ENCODE peak calls at places on chromosomes 2 and 18, in ten cellular contexts. One of them, this sample, is unnamed.

GRCh38 chr18:45619062-45619825 is 4.0 kb downstream of the SLC14A2 start:
- DNase-seq in fibroblast of lung: peak
- DNase-seq in gastrocnemius medialis: no peak
- DNase-seq in nucleus accumbens: peak
- DNase-seq in Panc1: no peak
- DNase-seq in mammary epithelial cell: no peak
- DNase-seq in Ammon's horn: peak
- DNase-seq in stimulated activated CD4-positive, alpha-beta T cell treated with anti-CD3 and anti-CD28 coated beads, Interleukin-4, amount 100 ng/mL, for 1 hour: no peak
- DNase-seq in D721Med: no peak
- DNase-seq in NAMALWA: no peak
- DNase-seq in this sample: peak

GRCh38 chr2:119426801-119427395 is 4.8 kb upstream of the TMEM37 start:
- DNase-seq in stimulated activated CD4-positive, alpha-beta T cell treated with anti-CD3 and anti-CD28 coated beads, Interleukin-4, amount 100 ng/mL, for 1 hour: no peak
- DNase-seq in fibroblast of lung: peak
- DNase-seq in D721Med: no peak
- DNase-seq in Ammon's horn: no peak
- DNase-seq in gastrocnemius medialis: peak
- DNase-seq in mammary epithelial cell: no peak
- DNase-seq in Panc1: no peak
- DNase-seq in NAMALWA: no peak
- DNase-seq in nucleus accumbens: no peak
- DNase-seq in this sample: no peak

GRCh38 chr18:48479531-48479930 is 59.3 kb upstream of the CTIF start:
- DNase-seq in fibroblast of lung: no peak
- DNase-seq in Ammon's horn: no peak
- DNase-seq in gastrocnemius medialis: no peak
- DNase-seq in D721Med: no peak
- DNase-seq in stimulated activated CD4-positive, alpha-beta T cell treated with anti-CD3 and anti-CD28 coated beads, Interleukin-4, amount 100 ng/mL, for 1 hour: no peak
- DNase-seq in NAMALWA: no peak
- DNase-seq in mammary epithelial cell: no peak
- DNase-seq in nucleus accumbens: no peak
- DNase-seq in Panc1: no peak
- DNase-seq in this sample: no peak

GRCh38 chr2:128981353-128981752 is 662.7 kb upstream of the HS6ST1 start:
- DNase-seq in NAMALWA: no peak
- DNase-seq in mammary epithelial cell: no peak
- DNase-seq in gastrocnemius medialis: no peak
- DNase-seq in D721Med: no peak
- DNase-seq in fibroblast of lung: no peak
- DNase-seq in Ammon's horn: no peak
- DNase-seq in nucleus accumbens: no peak
- DNase-seq in Panc1: no peak
- DNase-seq in stimulated activated CD4-positive, alpha-beta T cell treated with anti-CD3 and anti-CD28 coated beads, Interleukin-4, amount 100 ng/mL, for 1 hour: no peak
- DNase-seq in this sample: no peak

GRCh38 chr2:200702646-200703118 is 109.0 kb upstream of the BZW1 start:
- DNase-seq in fibroblast of lung: no peak
- DNase-seq in nucleus accumbens: no peak
- DNase-seq in mammary epithelial cell: peak
- DNase-seq in Ammon's horn: no peak
- DNase-seq in D721Med: no peak
- DNase-seq in NAMALWA: peak
- DNase-seq in Panc1: no peak
- DNase-seq in stimulated activated CD4-positive, alpha-beta T cell treated with anti-CD3 and anti-CD28 coated beads, Interleukin-4, amount 100 ng/mL, for 1 hour: peak
- DNase-seq in gastrocnemius medialis: no peak
- DNase-seq in this sample: no peak

GRCh38 chr2:50491541-50492114 is 540.3 kb downstream of the NRXN1 start:
- DNase-seq in Panc1: peak
- DNase-seq in gastrocnemius medialis: no peak
- DNase-seq in nucleus accumbens: no peak
- DNase-seq in mammary epithelial cell: peak
- DNase-seq in NAMALWA: peak
- DNase-seq in stimulated activated CD4-positive, alpha-beta T cell treated with anti-CD3 and anti-CD28 coated beads, Interleukin-4, amount 100 ng/mL, for 1 hour: no peak
- DNase-seq in D721Med: no peak
- DNase-seq in fibroblast of lung: peak
- DNase-seq in Ammon's horn: peak
- DNase-seq in this sample: peak

GRCh38 chr2:240589850-240590525 is 3.5 kb downstream of the CAPN10 start:
- DNase-seq in gastrocnemius medialis: no peak
- DNase-seq in stimulated activated CD4-positive, alpha-beta T cell treated with anti-CD3 and anti-CD28 coated beads, Interleukin-4, amount 100 ng/mL, for 1 hour: no peak
- DNase-seq in Panc1: no peak
- DNase-seq in NAMALWA: no peak
- DNase-seq in D721Med: no peak
- DNase-seq in mammary epithelial cell: no peak
- DNase-seq in fibroblast of lung: no peak
- DNase-seq in nucleus accumbens: no peak
- DNase-seq in Ammon's horn: no peak
- DNase-seq in this sample: no peak

GRCh38 chr18:58526425-58527115 is 102.3 kb downstream of the ALPK2 start:
- DNase-seq in fibroblast of lung: no peak
- DNase-seq in mammary epithelial cell: no peak
- DNase-seq in NAMALWA: peak
- DNase-seq in nucleus accumbens: no peak
- DNase-seq in Panc1: no peak
- DNase-seq in gastrocnemius medialis: no peak
- DNase-seq in stimulated activated CD4-positive, alpha-beta T cell treated with anti-CD3 and anti-CD28 coated beads, Interleukin-4, amount 100 ng/mL, for 1 hour: no peak
- DNase-seq in Ammon's horn: no peak
- DNase-seq in D721Med: no peak
- DNase-seq in this sample: no peak

GRCh38 chr2:36403675-36404230 is 48.2 kb downstream of the CRIM1 start:
- DNase-seq in mammary epithelial cell: peak
- DNase-seq in Ammon's horn: no peak
- DNase-seq in nucleus accumbens: no peak
- DNase-seq in gastrocnemius medialis: no peak
- DNase-seq in stimulated activated CD4-positive, alpha-beta T cell treated with anti-CD3 and anti-CD28 coated beads, Interleukin-4, amount 100 ng/mL, for 1 hour: no peak
- DNase-seq in fibroblast of lung: peak
- DNase-seq in NAMALWA: no peak
- DNase-seq in Panc1: peak
- DNase-seq in D721Med: no peak
- DNase-seq in this sample: no peak

GRCh38 chr2:187461294-187462261 is 13.5 kb upstream of the CALCRL start:
- DNase-seq in gastrocnemius medialis: no peak
- DNase-seq in nucleus accumbens: no peak
- DNase-seq in stimulated activated CD4-positive, alpha-beta T cell treated with anti-CD3 and anti-CD28 coated beads, Interleukin-4, amount 100 ng/mL, for 1 hour: no peak
- DNase-seq in D721Med: no peak
- DNase-seq in NAMALWA: no peak
- DNase-seq in Panc1: no peak
- DNase-seq in fibroblast of lung: peak
- DNase-seq in mammary epithelial cell: no peak
- DNase-seq in Ammon's horn: no peak
- DNase-seq in this sample: no peak

GRCh38 chr18:65056575-65056974 is 694.2 kb upstream of the CDH7 start:
- DNase-seq in nucleus accumbens: no peak
- DNase-seq in mammary epithelial cell: no peak
- DNase-seq in Ammon's horn: no peak
- DNase-seq in gastrocnemius medialis: no peak
- DNase-seq in NAMALWA: no peak
- DNase-seq in Panc1: no peak
- DNase-seq in D721Med: no peak
- DNase-seq in stimulated activated CD4-positive, alpha-beta T cell treated with anti-CD3 and anti-CD28 coated beads, Interleukin-4, amount 100 ng/mL, for 1 hour: no peak
- DNase-seq in fibroblast of lung: no peak
- DNase-seq in this sample: peak

GRCh38 chr2:66057844-66058243 is 377.1 kb upstream of the MEIS1 start:
- DNase-seq in Ammon's horn: no peak
- DNase-seq in stimulated activated CD4-positive, alpha-beta T cell treated with anti-CD3 and anti-CD28 coated beads, Interleukin-4, amount 100 ng/mL, for 1 hour: no peak
- DNase-seq in mammary epithelial cell: no peak
- DNase-seq in nucleus accumbens: no peak
- DNase-seq in gastrocnemius medialis: no peak
- DNase-seq in Panc1: no peak
- DNase-seq in fibroblast of lung: no peak
- DNase-seq in D721Med: no peak
- DNase-seq in NAMALWA: no peak
- DNase-seq in this sample: no peak

GRCh38 chr18:13451661-13452447 is 233.3 kb downstream of the LDLRAD4 start:
- DNase-seq in fibroblast of lung: no peak
- DNase-seq in mammary epithelial cell: no peak
- DNase-seq in nucleus accumbens: no peak
- DNase-seq in NAMALWA: no peak
- DNase-seq in stimulated activated CD4-positive, alpha-beta T cell treated with anti-CD3 and anti-CD28 coated beads, Interleukin-4, amount 100 ng/mL, for 1 hour: no peak
- DNase-seq in D721Med: no peak
- DNase-seq in Ammon's horn: no peak
- DNase-seq in Panc1: no peak
- DNase-seq in gastrocnemius medialis: no peak
- DNase-seq in this sample: no peak

GRCh38 chr2:102848366-102848839 is 86.6 kb downstream of the TMEM182 start:
- DNase-seq in nucleus accumbens: peak
- DNase-seq in gastrocnemius medialis: peak
- DNase-seq in fibroblast of lung: peak
- DNase-seq in D721Med: peak
- DNase-seq in Ammon's horn: peak
- DNase-seq in stimulated activated CD4-positive, alpha-beta T cell treated with anti-CD3 and anti-CD28 coated beads, Interleukin-4, amount 100 ng/mL, for 1 hour: peak
- DNase-seq in Panc1: no peak
- DNase-seq in NAMALWA: no peak
- DNase-seq in mammary epithelial cell: peak
- DNase-seq in this sample: peak

GRCh38 chr2:97701851-97702465 is 11.4 kb upstream of the ZAP70 start:
- DNase-seq in stimulated activated CD4-positive, alpha-beta T cell treated with anti-CD3 and anti-CD28 coated beads, Interleukin-4, amount 100 ng/mL, for 1 hour: no peak
- DNase-seq in fibroblast of lung: no peak
- DNase-seq in D721Med: no peak
- DNase-seq in mammary epithelial cell: no peak
- DNase-seq in Panc1: no peak
- DNase-seq in NAMALWA: no peak
- DNase-seq in gastrocnemius medialis: no peak
- DNase-seq in Ammon's horn: no peak
- DNase-seq in nucleus accumbens: no peak
- DNase-seq in this sample: no peak

GRCh38 chr2:126644630-126645191 is 11.2 kb upstream of the GYPC start:
- DNase-seq in gastrocnemius medialis: no peak
- DNase-seq in nucleus accumbens: no peak
- DNase-seq in stimulated activated CD4-positive, alpha-beta T cell treated with anti-CD3 and anti-CD28 coated beads, Interleukin-4, amount 100 ng/mL, for 1 hour: no peak
- DNase-seq in Ammon's horn: peak
- DNase-seq in Panc1: no peak
- DNase-seq in fibroblast of lung: peak
- DNase-seq in NAMALWA: peak
- DNase-seq in D721Med: no peak
- DNase-seq in mammary epithelial cell: no peak
- DNase-seq in this sample: no peak

GRCh38 chr2:207308519-207309224 is 142.9 kb upstream of the KLF7 start:
- DNase-seq in mammary epithelial cell: no peak
- DNase-seq in NAMALWA: no peak
- DNase-seq in fibroblast of lung: no peak
- DNase-seq in Panc1: no peak
- DNase-seq in nucleus accumbens: no peak
- DNase-seq in gastrocnemius medialis: no peak
- DNase-seq in stimulated activated CD4-positive, alpha-beta T cell treated with anti-CD3 and anti-CD28 coated beads, Interleukin-4, amount 100 ng/mL, for 1 hour: no peak
- DNase-seq in Ammon's horn: no peak
- DNase-seq in D721Med: no peak
- DNase-seq in this sample: no peak

GRCh38 chr2:100004348-100004884 is 138.0 kb downstream of the AFF3 start:
- DNase-seq in Ammon's horn: no peak
- DNase-seq in Panc1: no peak
- DNase-seq in fibroblast of lung: no peak
- DNase-seq in D721Med: no peak
- DNase-seq in gastrocnemius medialis: no peak
- DNase-seq in stimulated activated CD4-positive, alpha-beta T cell treated with anti-CD3 and anti-CD28 coated beads, Interleukin-4, amount 100 ng/mL, for 1 hour: no peak
- DNase-seq in mammary epithelial cell: no peak
- DNase-seq in nucleus accumbens: no peak
- DNase-seq in NAMALWA: no peak
- DNase-seq in this sample: no peak

GRCh38 chr2:119293900-119294299 is 70.3 kb downstream of the STEAP3 start:
- DNase-seq in D721Med: no peak
- DNase-seq in Ammon's horn: no peak
- DNase-seq in fibroblast of lung: no peak
- DNase-seq in gastrocnemius medialis: peak
- DNase-seq in Panc1: no peak
- DNase-seq in mammary epithelial cell: no peak
- DNase-seq in nucleus accumbens: no peak
- DNase-seq in stimulated activated CD4-positive, alpha-beta T cell treated with anti-CD3 and anti-CD28 coated beads, Interleukin-4, amount 100 ng/mL, for 1 hour: no peak
- DNase-seq in NAMALWA: no peak
- DNase-seq in this sample: no peak

GRCh38 chr2:46278952-46279351 is 18.3 kb upstream of the EPAS1 start:
- DNase-seq in mammary epithelial cell: no peak
- DNase-seq in fibroblast of lung: no peak
- DNase-seq in Panc1: no peak
- DNase-seq in stimulated activated CD4-positive, alpha-beta T cell treated with anti-CD3 and anti-CD28 coated beads, Interleukin-4, amount 100 ng/mL, for 1 hour: no peak
- DNase-seq in nucleus accumbens: no peak
- DNase-seq in NAMALWA: no peak
- DNase-seq in Ammon's horn: no peak
- DNase-seq in gastrocnemius medialis: no peak
- DNase-seq in D721Med: no peak
- DNase-seq in this sample: no peak

GRCh38 chr2:99598435-99598834 is 108.6 kb upstream of the REV1 start:
- DNase-seq in NAMALWA: no peak
- DNase-seq in D721Med: no peak
- DNase-seq in nucleus accumbens: no peak
- DNase-seq in Ammon's horn: peak
- DNase-seq in gastrocnemius medialis: no peak
- DNase-seq in mammary epithelial cell: no peak
- DNase-seq in stimulated activated CD4-positive, alpha-beta T cell treated with anti-CD3 and anti-CD28 coated beads, Interleukin-4, amount 100 ng/mL, for 1 hour: no peak
- DNase-seq in Panc1: no peak
- DNase-seq in fibroblast of lung: no peak
- DNase-seq in this sample: no peak

GRCh38 chr18:27143580-27144287 is 41.4 kb downstream of the CHST9 start:
- DNase-seq in NAMALWA: no peak
- DNase-seq in mammary epithelial cell: no peak
- DNase-seq in nucleus accumbens: peak
- DNase-seq in fibroblast of lung: no peak
- DNase-seq in gastrocnemius medialis: no peak
- DNase-seq in Panc1: no peak
- DNase-seq in D721Med: no peak
- DNase-seq in stimulated activated CD4-positive, alpha-beta T cell treated with anti-CD3 and anti-CD28 coated beads, Interleukin-4, amount 100 ng/mL, for 1 hour: no peak
- DNase-seq in Ammon's horn: no peak
- DNase-seq in this sample: no peak

GRCh38 chr2:161237397-161238263 is 70.6 kb upstream of the PSMD14 start:
- DNase-seq in D721Med: no peak
- DNase-seq in mammary epithelial cell: peak
- DNase-seq in fibroblast of lung: peak
- DNase-seq in stimulated activated CD4-positive, alpha-beta T cell treated with anti-CD3 and anti-CD28 coated beads, Interleukin-4, amount 100 ng/mL, for 1 hour: peak
- DNase-seq in Ammon's horn: peak
- DNase-seq in Panc1: no peak
- DNase-seq in NAMALWA: peak
- DNase-seq in nucleus accumbens: peak
- DNase-seq in gastrocnemius medialis: no peak
- DNase-seq in this sample: peak

GRCh38 chr2:95552911-95553310 is 38.9 kb upstream of the TRIM43 start:
- DNase-seq in nucleus accumbens: no peak
- DNase-seq in Panc1: no peak
- DNase-seq in stimulated activated CD4-positive, alpha-beta T cell treated with anti-CD3 and anti-CD28 coated beads, Interleukin-4, amount 100 ng/mL, for 1 hour: no peak
- DNase-seq in gastrocnemius medialis: no peak
- DNase-seq in Ammon's horn: peak
- DNase-seq in mammary epithelial cell: no peak
- DNase-seq in NAMALWA: peak
- DNase-seq in fibroblast of lung: no peak
- DNase-seq in D721Med: no peak
- DNase-seq in this sample: peak

GRCh38 chr18:63578357-63578958 is 8.7 kb upstream of the SERPINB13 start:
- DNase-seq in stimulated activated CD4-positive, alpha-beta T cell treated with anti-CD3 and anti-CD28 coated beads, Interleukin-4, amount 100 ng/mL, for 1 hour: no peak
- DNase-seq in NAMALWA: peak
- DNase-seq in gastrocnemius medialis: no peak
- DNase-seq in mammary epithelial cell: no peak
- DNase-seq in D721Med: no peak
- DNase-seq in nucleus accumbens: no peak
- DNase-seq in Ammon's horn: peak
- DNase-seq in fibroblast of lung: peak
- DNase-seq in Panc1: peak
- DNase-seq in this sample: peak

GRCh38 chr18:32530947-32531651 is 60.4 kb upstream of the GAREM1 start:
- DNase-seq in Ammon's horn: no peak
- DNase-seq in mammary epithelial cell: peak
- DNase-seq in stimulated activated CD4-positive, alpha-beta T cell treated with anti-CD3 and anti-CD28 coated beads, Interleukin-4, amount 100 ng/mL, for 1 hour: no peak
- DNase-seq in NAMALWA: no peak
- DNase-seq in gastrocnemius medialis: no peak
- DNase-seq in fibroblast of lung: peak
- DNase-seq in Panc1: no peak
- DNase-seq in D721Med: no peak
- DNase-seq in nucleus accumbens: no peak
- DNase-seq in this sample: no peak

GRCh38 chr2:53519925-53520629 is 247.5 kb upstream of the CHAC2 start:
- DNase-seq in fibroblast of lung: no peak
- DNase-seq in D721Med: no peak
- DNase-seq in nucleus accumbens: no peak
- DNase-seq in mammary epithelial cell: no peak
- DNase-seq in gastrocnemius medialis: no peak
- DNase-seq in NAMALWA: no peak
- DNase-seq in Ammon's horn: no peak
- DNase-seq in stimulated activated CD4-positive, alpha-beta T cell treated with anti-CD3 and anti-CD28 coated beads, Interleukin-4, amount 100 ng/mL, for 1 hour: no peak
- DNase-seq in Panc1: no peak
- DNase-seq in this sample: no peak

GRCh38 chr18:72460210-72460680 is 83.9 kb downstream of the CBLN2 start:
- DNase-seq in NAMALWA: no peak
- DNase-seq in fibroblast of lung: peak
- DNase-seq in mammary epithelial cell: no peak
- DNase-seq in Ammon's horn: no peak
- DNase-seq in nucleus accumbens: no peak
- DNase-seq in gastrocnemius medialis: no peak
- DNase-seq in stimulated activated CD4-positive, alpha-beta T cell treated with anti-CD3 and anti-CD28 coated beads, Interleukin-4, amount 100 ng/mL, for 1 hour: no peak
- DNase-seq in D721Med: no peak
- DNase-seq in Panc1: no peak
- DNase-seq in this sample: no peak

This sample was measured in globus pallidus.